ENCODE peak calls at places on chromosomes 3 and 15, in ten cellular contexts. I, O, G, J, V, P, R, X, L and H are unnamed samples.

GRCh38 chr3:195147649-195148121 is 123.3 kb downstream of the XXYLT1 start:
- DNase-seq in I (no peak), J (no peak), O (no peak), L (no peak), X (peak; percentile 22), V (peak; percentile 86), R (no peak), G (peak; percentile 53), P (no peak), H (peak; percentile 68)

GRCh38 chr3:74048686-74049085 is 423.9 kb upstream of the PDZRN3 start:
- DNase-seq in J (no peak), G (no peak), V (no peak), P (no peak), O (no peak), I (no peak), R (no peak), L (no peak), X (no peak), H (no peak)

GRCh38 chr3:120908030-120908802 is at the start of gene STXBP5L:
- DNase-seq in R (peak; percentile 89), J (no peak), P (peak; percentile 94), O (no peak), X (no peak), G (peak; percentile 58), L (peak; percentile 13), V (peak; percentile 81), I (peak; percentile 99), H (peak; percentile 75)

GRCh38 chr3:172309741-172310140 is 138.5 kb downstream of the GHSR start:
- DNase-seq in O (no peak), P (no peak), R (no peak), X (no peak), J (no peak), L (no peak), G (no peak), V (no peak), I (no peak), H (no peak)

GRCh38 chr3:181723568-181724431 is 12.1 kb downstream of the SOX2 start:
- DNase-seq in L (no peak), R (no peak), X (no peak), V (no peak), P (no peak), J (no peak), I (peak; percentile 79), G (no peak), O (no peak), H (no peak)

GRCh38 chr15:52069559-52069958 is 43.0 kb downstream of the BCL2L10 start:
- DNase-seq in O (no peak), I (no peak), G (no peak), X (no peak), L (no peak), R (no peak), J (no peak), V (no peak), P (no peak), H (peak; percentile 84)

GRCh38 chr15:39279331-39279730 is 301.5 kb upstream of the THBS1 start:
- DNase-seq in P (no peak), X (no peak), L (no peak), J (no peak), G (no peak), O (no peak), V (no peak), I (no peak), R (no peak), H (no peak)

GRCh38 chr3:63364495-63364894 is 86.4 kb downstream of the SYNPR start:
- DNase-seq in R (no peak), P (no peak), G (no peak), X (no peak), O (no peak), J (no peak), L (no peak), I (peak; percentile 60), V (no peak), H (no peak)

GRCh38 chr3:21954709-21955108 is 203.7 kb upstream of the ZNF385D start:
- DNase-seq in J (no peak), X (no peak), L (no peak), P (no peak), G (no peak), R (no peak), I (no peak), V (no peak), O (no peak), H (no peak)

GRCh38 chr3:160755776-160756304 is at the start of gene PPM1L:
- DNase-seq in R (peak; percentile 55), G (peak; percentile 68), L (peak; percentile 15), P (peak; percentile 65), J (peak; percentile 4), O (peak; percentile 33), X (no peak), V (peak; percentile 95), I (peak; percentile 52), H (peak; percentile 72)

GRCh38 chr3:152486364-152486763 is 217.6 kb downstream of the MBNL1 start:
- DNase-seq in O (no peak), L (no peak), X (no peak), V (no peak), P (no peak), J (no peak), I (no peak), R (no peak), G (no peak), H (no peak)

GRCh38 chr3:108180214-108180613 is 42.0 kb downstream of the IFT57 start:
- DNase-seq in X (no peak), I (no peak), R (no peak), G (no peak), O (no peak), J (no peak), L (no peak), P (no peak), V (no peak), H (no peak)

GRCh38 chr3:30310251-30310954 is 296.0 kb upstream of the TGFBR2 start:
- DNase-seq in I (no peak), V (no peak), O (no peak), R (no peak), P (no peak), J (no peak), X (no peak), G (no peak), L (no peak), H (no peak)

GRCh38 chr3:109874900-109875735 is 537.8 kb upstream of the DPPA4 start:
- DNase-seq in L (no peak), O (no peak), I (no peak), J (no peak), V (no peak), P (no peak), G (no peak), X (no peak), R (no peak), H (no peak)
- H3K4me3 ChIP-seq in L (no peak overlapping the region), O (no peak overlapping the region), I (no peak overlapping the region), J (no peak overlapping the region), V (no peak overlapping the region), P (no peak overlapping the region), G (no peak overlapping the region), X (no peak overlapping the region), R (no peak overlapping the region), H (no peak overlapping the region)

GRCh38 chr3:5026046-5026362 is 46.8 kb downstream of the BHLHE40 start:
- DNase-seq in L (no peak), G (no peak), R (no peak), O (no peak), J (no peak), X (no peak), V (no peak), I (no peak), P (peak; percentile 26), H (no peak)

GRCh38 chr3:5021571-5022092 is 42.4 kb downstream of the BHLHE40 start:
- DNase-seq in O (no peak), J (no peak), V (peak; percentile 36), G (no peak), R (no peak), X (peak; percentile 55), P (no peak), L (peak; percentile 76), I (no peak), H (no peak)

GRCh38 chr3:5022187-5022965 is 43.1 kb downstream of the BHLHE40 start:
- DNase-seq in J (no peak), I (no peak), R (no peak), X (peak; percentile 27), P (no peak), O (no peak), V (no peak), G (no peak), L (no peak), H (no peak)

GRCh38 chr3:5022966-5023776 is 43.9 kb downstream of the BHLHE40 start:
- DNase-seq in P (peak; percentile 64), O (no peak), I (peak; percentile 31), L (peak; percentile 93), R (peak; percentile 28), J (peak; percentile 51), G (peak; percentile 82), X (peak; percentile 93), V (no peak), H (no peak)

GRCh38 chr3:5023777-5024346 is 44.6 kb downstream of the BHLHE40 start:
- DNase-seq in P (no peak), R (no peak), I (no peak), J (no peak), V (no peak), G (no peak), L (no peak), X (no peak), O (no peak), H (no peak)
- H3K4me1 ChIP-seq in P (peaks cover 21% of the 10 kb centered on the region), R (no peaks in the 10 kb centered on the region), I (peaks cover 6% of the 10 kb centered on the region), J (peaks cover 21% of the 10 kb centered on the region), V (peaks cover 9% of the 10 kb centered on the region), G (peaks cover 14% of the 10 kb centered on the region), L (peaks cover 75% of the 10 kb centered on the region), X (peaks cover 39% of the 10 kb centered on the region), O (peaks cover 35% of the 10 kb centered on the region), H (no peaks in the 10 kb centered on the region)

GRCh38 chr3:111859974-111860859 is 1.2 kb downstream of the PHLDB2 start:
- DNase-seq in R (peak; percentile 65), O (peak; percentile 22), P (peak; percentile 74), X (peak; percentile 27), I (peak; percentile 99), L (peak; percentile 88), J (peak; percentile 31), G (peak; percentile 78), V (peak; percentile 87), H (peak; percentile 68)

GRCh38 chr3:111858641-111859040 is 424 bp upstream of the PHLDB2 start:
- DNase-seq in P (no peak), J (no peak), R (no peak), G (no peak), V (no peak), O (no peak), I (peak; percentile 33), L (no peak), X (no peak), H (no peak)

GRCh38 chr3:111857474-111857873 is 1.6 kb upstream of the PHLDB2 start:
- DNase-seq in V (no peak), R (no peak), J (no peak), X (no peak), G (no peak), I (no peak), O (no peak), P (no peak), L (no peak), H (no peak)

GRCh38 chr3:111861396-111861795 is 2.3 kb downstream of the PHLDB2 start:
- DNase-seq in L (no peak), G (no peak), I (no peak), R (no peak), O (no peak), P (no peak), J (no peak), X (no peak), V (no peak), H (no peak)

GRCh38 chr3:111859061-111859973 is at the start of gene PHLDB2:
- DNase-seq in R (peak; percentile 42), J (peak; percentile 49), P (peak; percentile 57), G (peak; percentile 88), X (no peak), L (peak; percentile 65), I (peak; percentile 93), O (no peak), V (peak; percentile 91), H (peak; percentile 79)
- TF ChIP-seq CTCF in R (no peak), J (peak; percentile 31), P (no peak), G (peak; percentile 22), X (no peak), L (no peak), I (peak; percentile 19), O (no peak), V (no peak), H (no peak)

GRCh38 chr3:112637700-112638099 is 3.2 kb downstream of the CCDC80 start:
- DNase-seq in L (no peak), V (no peak), O (no peak), X (no peak), G (no peak), J (no peak), R (no peak), P (no peak), I (no peak), H (no peak)
- H3K4me3 ChIP-seq in L (peak overlapping the region; percentile 2), V (peak overlapping the region; percentile 9), O (peak overlapping the region; percentile 43), X (no peak overlapping the region), G (peak overlapping the region; percentile 68), J (peak overlapping the region; percentile 50), R (no peak overlapping the region), P (no peak overlapping the region), I (no peak overlapping the region), H (no peak overlapping the region)